ENCODE peak calls at places on chromosome 19, in nine cellular contexts. One of them, this sample, is unnamed.

GRCh38 chr19:50724522-50725217 is 1.5 kb downstream of the CLEC11A start:
- DNase-seq in heart left ventricle: peak; percentile 98
- DNase-seq in endothelial cell of umbilical vein: peak; percentile 100
- DNase-seq in ascending aorta: peak; percentile 85
- DNase-seq in AG04450: peak; percentile 99
- DNase-seq in body of pancreas: peak; percentile 97
- DNase-seq in SK-N-SH: peak; percentile 100
- DNase-seq in brain microvascular endothelial cell: peak; percentile 98
- DNase-seq in coronary artery: peak; percentile 97
- DNase-seq in this sample: peak; percentile 100

GRCh38 chr19:41001243-41001971 is 10.3 kb downstream of the CYP2B6 start:
- DNase-seq in heart left ventricle: no peak
- DNase-seq in endothelial cell of umbilical vein: no peak
- DNase-seq in ascending aorta: no peak
- DNase-seq in AG04450: no peak
- DNase-seq in body of pancreas: no peak
- DNase-seq in SK-N-SH: no peak
- DNase-seq in brain microvascular endothelial cell: no peak
- DNase-seq in coronary artery: no peak
- DNase-seq in this sample: no peak

GRCh38 chr19:53057904-53058579 is 13.5 kb downstream of the ERVV-2 start:
- DNase-seq in heart left ventricle: peak; percentile 64
- DNase-seq in endothelial cell of umbilical vein: no peak
- DNase-seq in ascending aorta: no peak
- DNase-seq in AG04450: no peak
- DNase-seq in body of pancreas: peak; percentile 54
- DNase-seq in SK-N-SH: peak; percentile 72
- DNase-seq in brain microvascular endothelial cell: no peak
- DNase-seq in coronary artery: no peak
- DNase-seq in this sample: peak; percentile 35

GRCh38 chr19:3932931-3933810 is at the start of gene NMRK2:
- DNase-seq in heart left ventricle: peak; percentile 89
- DNase-seq in endothelial cell of umbilical vein: no peak
- DNase-seq in ascending aorta: no peak
- DNase-seq in AG04450: no peak
- DNase-seq in body of pancreas: no peak
- DNase-seq in SK-N-SH: peak; percentile 65
- DNase-seq in brain microvascular endothelial cell: no peak
- DNase-seq in coronary artery: no peak
- DNase-seq in this sample: no peak

GRCh38 chr19:35596366-35596999 is 10.5 kb downstream of the PMIS2 start:
- DNase-seq in heart left ventricle: no peak
- DNase-seq in endothelial cell of umbilical vein: no peak
- DNase-seq in ascending aorta: no peak
- DNase-seq in AG04450: no peak
- DNase-seq in body of pancreas: no peak
- DNase-seq in SK-N-SH: peak; percentile 43
- DNase-seq in brain microvascular endothelial cell: no peak
- DNase-seq in coronary artery: no peak
- DNase-seq in this sample: peak; percentile 39

GRCh38 chr19:44775676-44776240 is 1.9 kb upstream of the CBLC start:
- DNase-seq in heart left ventricle: no peak
- DNase-seq in endothelial cell of umbilical vein: no peak
- DNase-seq in ascending aorta: no peak
- DNase-seq in AG04450: no peak
- DNase-seq in body of pancreas: no peak
- DNase-seq in SK-N-SH: no peak
- DNase-seq in brain microvascular endothelial cell: no peak
- DNase-seq in coronary artery: no peak
- DNase-seq in this sample: no peak

GRCh38 chr19:51607920-51608562 is 22.2 kb downstream of the SIGLEC5 start:
- DNase-seq in heart left ventricle: peak; percentile 72
- DNase-seq in endothelial cell of umbilical vein: peak; percentile 60
- DNase-seq in ascending aorta: peak; percentile 27
- DNase-seq in AG04450: peak; percentile 38
- DNase-seq in body of pancreas: peak; percentile 54
- DNase-seq in SK-N-SH: no peak
- DNase-seq in brain microvascular endothelial cell: peak; percentile 75
- DNase-seq in coronary artery: no peak
- DNase-seq in this sample: peak; percentile 68

GRCh38 chr19:19821366-19822147 is at the start of gene ZNF506:
- DNase-seq in heart left ventricle: peak; percentile 99
- DNase-seq in endothelial cell of umbilical vein: peak; percentile 87
- DNase-seq in ascending aorta: peak; percentile 96
- DNase-seq in AG04450: peak; percentile 91
- DNase-seq in body of pancreas: peak; percentile 100
- DNase-seq in SK-N-SH: peak; percentile 90
- DNase-seq in brain microvascular endothelial cell: peak; percentile 98
- DNase-seq in coronary artery: peak; percentile 98
- DNase-seq in this sample: peak; percentile 89

GRCh38 chr19:16778796-16779411 is 50.3 kb upstream of the SIN3B start:
- DNase-seq in heart left ventricle: peak; percentile 47
- DNase-seq in endothelial cell of umbilical vein: peak; percentile 59
- DNase-seq in ascending aorta: no peak
- DNase-seq in AG04450: peak; percentile 8
- DNase-seq in body of pancreas: peak; percentile 13
- DNase-seq in SK-N-SH: peak; percentile 52
- DNase-seq in brain microvascular endothelial cell: peak; percentile 67
- DNase-seq in coronary artery: no peak
- DNase-seq in this sample: peak; percentile 77

GRCh38 chr19:3835055-3835435 is 33.8 kb downstream of the ZFR2 start:
- DNase-seq in heart left ventricle: no peak
- DNase-seq in endothelial cell of umbilical vein: no peak
- DNase-seq in ascending aorta: no peak
- DNase-seq in AG04450: no peak
- DNase-seq in body of pancreas: no peak
- DNase-seq in SK-N-SH: no peak
- DNase-seq in brain microvascular endothelial cell: no peak
- DNase-seq in coronary artery: no peak
- DNase-seq in this sample: no peak

GRCh38 chr19:13574933-13575332 is 68.7 kb upstream of the CACNA1A start:
- DNase-seq in heart left ventricle: no peak
- DNase-seq in endothelial cell of umbilical vein: no peak
- DNase-seq in ascending aorta: no peak
- DNase-seq in AG04450: no peak
- DNase-seq in body of pancreas: no peak
- DNase-seq in SK-N-SH: peak; percentile 43
- DNase-seq in brain microvascular endothelial cell: no peak
- DNase-seq in coronary artery: no peak
- DNase-seq in this sample: peak; percentile 31

GRCh38 chr19:4515732-4516131 is 2.6 kb downstream of the PLIN4 start:
- DNase-seq in heart left ventricle: no peak
- DNase-seq in endothelial cell of umbilical vein: no peak
- DNase-seq in ascending aorta: no peak
- DNase-seq in AG04450: no peak
- DNase-seq in body of pancreas: no peak
- DNase-seq in SK-N-SH: no peak
- DNase-seq in brain microvascular endothelial cell: no peak
- DNase-seq in coronary artery: no peak
- DNase-seq in this sample: no peak

GRCh38 chr19:41528106-41528505 is 47.9 kb upstream of the CEACAM21 start:
- DNase-seq in heart left ventricle: no peak
- DNase-seq in endothelial cell of umbilical vein: no peak
- DNase-seq in ascending aorta: no peak
- DNase-seq in AG04450: no peak
- DNase-seq in body of pancreas: no peak
- DNase-seq in SK-N-SH: no peak
- DNase-seq in brain microvascular endothelial cell: no peak
- DNase-seq in coronary artery: no peak
- DNase-seq in this sample: no peak

GRCh38 chr19:46571495-46571894 is 29.6 kb upstream of the CALM3 start:
- DNase-seq in heart left ventricle: no peak
- DNase-seq in endothelial cell of umbilical vein: no peak
- DNase-seq in ascending aorta: no peak
- DNase-seq in AG04450: no peak
- DNase-seq in body of pancreas: no peak
- DNase-seq in SK-N-SH: peak; percentile 63
- DNase-seq in brain microvascular endothelial cell: peak; percentile 14
- DNase-seq in coronary artery: no peak
- DNase-seq in this sample: peak; percentile 31

GRCh38 chr19:44863990-44864389 is 17.9 kb downstream of the NECTIN2 start:
- DNase-seq in heart left ventricle: no peak
- DNase-seq in endothelial cell of umbilical vein: no peak
- DNase-seq in ascending aorta: no peak
- DNase-seq in AG04450: no peak
- DNase-seq in body of pancreas: no peak
- DNase-seq in SK-N-SH: no peak
- DNase-seq in brain microvascular endothelial cell: no peak
- DNase-seq in coronary artery: no peak
- DNase-seq in this sample: no peak

GRCh38 chr19:49415102-49415809 is 8.0 kb downstream of the PTH2 start:
- DNase-seq in heart left ventricle: no peak
- DNase-seq in endothelial cell of umbilical vein: no peak
- DNase-seq in ascending aorta: no peak
- DNase-seq in AG04450: no peak
- DNase-seq in body of pancreas: no peak
- DNase-seq in SK-N-SH: no peak
- DNase-seq in brain microvascular endothelial cell: peak; percentile 21
- DNase-seq in coronary artery: no peak
- DNase-seq in this sample: no peak

GRCh38 chr19:23145617-23146415 is 29.0 kb downstream of the ZNF730 start:
- DNase-seq in heart left ventricle: no peak
- DNase-seq in endothelial cell of umbilical vein: no peak
- DNase-seq in ascending aorta: no peak
- DNase-seq in AG04450: no peak
- DNase-seq in body of pancreas: no peak
- DNase-seq in SK-N-SH: no peak
- DNase-seq in brain microvascular endothelial cell: no peak
- DNase-seq in coronary artery: no peak
- DNase-seq in this sample: no peak

DNA sequence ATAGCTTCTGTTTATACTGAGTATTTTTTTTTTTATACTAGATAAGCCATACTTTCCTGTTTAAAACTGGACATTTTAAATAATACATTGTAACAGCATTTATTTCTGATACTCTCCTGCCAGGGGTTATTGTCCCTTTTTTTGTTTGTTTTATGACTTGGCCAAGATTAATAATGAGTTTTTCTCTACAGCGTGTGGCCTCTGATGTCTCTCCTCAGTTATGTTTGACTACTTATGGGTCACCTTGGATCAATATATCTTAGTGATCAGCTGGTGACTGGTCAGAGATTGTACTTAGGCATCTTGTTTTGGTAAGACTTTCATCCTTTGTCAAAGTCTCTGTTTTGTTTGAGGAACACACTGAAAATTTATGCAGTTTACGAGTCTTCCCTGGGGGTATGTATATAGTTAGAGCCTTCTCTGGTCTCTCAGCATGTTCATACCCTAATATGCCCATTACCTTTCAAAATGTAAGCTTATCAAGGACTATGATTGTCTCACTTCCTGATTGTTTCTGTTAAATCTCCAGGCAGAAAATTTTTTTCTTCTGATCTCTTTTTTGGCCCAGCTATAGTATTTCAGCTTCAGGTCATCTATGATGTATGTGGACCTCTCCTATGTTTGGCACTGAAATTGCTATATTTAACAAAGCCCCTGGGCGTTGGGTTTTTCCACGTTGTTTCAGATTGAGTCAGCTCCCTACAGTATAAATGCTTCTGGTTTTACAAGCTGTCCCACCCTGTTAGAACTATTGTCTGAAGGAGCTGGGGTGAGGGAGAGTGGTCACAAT is 87.9 kb downstream of the URI1 start:
- DNase-seq in heart left ventricle: no peak
- DNase-seq in endothelial cell of umbilical vein: peak; percentile 39
- DNase-seq in ascending aorta: no peak
- DNase-seq in AG04450: no peak
- DNase-seq in body of pancreas: no peak
- DNase-seq in SK-N-SH: no peak
- DNase-seq in brain microvascular endothelial cell: peak; percentile 73
- DNase-seq in coronary artery: no peak
- DNase-seq in this sample: peak; percentile 32
- H3K27ac ChIP-seq in heart left ventricle: no peak overlapping the region
- H3K27ac ChIP-seq in endothelial cell of umbilical vein: no peak overlapping the region
- H3K27ac ChIP-seq in ascending aorta: no peak overlapping the region
- H3K27ac ChIP-seq in AG04450: no peak overlapping the region
- H3K27ac ChIP-seq in body of pancreas: no peak overlapping the region
- H3K27ac ChIP-seq in SK-N-SH: no peak overlapping the region
- H3K27ac ChIP-seq in brain microvascular endothelial cell: peak overlapping the region; percentile 76
- H3K27ac ChIP-seq in coronary artery: no peak overlapping the region
- H3K27ac ChIP-seq in this sample: no peak overlapping the region

DNA sequence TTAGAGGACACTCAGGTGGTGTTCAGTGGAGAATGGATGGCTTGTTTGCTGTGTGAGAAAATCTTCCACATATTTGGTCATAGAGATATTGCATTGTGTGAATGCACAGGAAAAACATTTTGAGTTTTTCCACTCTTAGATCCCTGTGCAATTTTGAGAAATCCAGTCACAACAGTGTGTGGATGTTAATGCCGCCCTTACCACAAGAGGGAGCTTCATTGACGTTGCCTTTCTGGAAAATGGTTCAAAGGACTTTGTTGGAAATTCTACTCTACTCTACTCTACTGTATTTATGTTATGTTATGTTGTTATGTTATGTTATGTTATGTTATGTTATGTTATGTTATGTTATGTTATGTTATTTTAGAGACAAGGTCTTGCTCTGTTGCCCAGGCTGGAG is 13.4 kb downstream of the ZNF20 start:
- DNase-seq in heart left ventricle: no peak
- DNase-seq in endothelial cell of umbilical vein: no peak
- DNase-seq in ascending aorta: no peak
- DNase-seq in AG04450: no peak
- DNase-seq in body of pancreas: peak; percentile 17
- DNase-seq in SK-N-SH: peak; percentile 45
- DNase-seq in brain microvascular endothelial cell: peak; percentile 13
- DNase-seq in coronary artery: no peak
- DNase-seq in this sample: no peak
- TF ChIP-seq CTCF in heart left ventricle: peak; percentile 55
- TF ChIP-seq CTCF in endothelial cell of umbilical vein: peak; percentile 15
- TF ChIP-seq CTCF in ascending aorta: no peak
- TF ChIP-seq CTCF in AG04450: peak; percentile 38
- TF ChIP-seq CTCF in body of pancreas: peak; percentile 56
- TF ChIP-seq CTCF in SK-N-SH: peak; percentile 56
- TF ChIP-seq CTCF in brain microvascular endothelial cell: peak; percentile 50
- TF ChIP-seq CTCF in coronary artery: peak; percentile 21
- TF ChIP-seq CTCF in this sample: peak; percentile 44

DNA sequence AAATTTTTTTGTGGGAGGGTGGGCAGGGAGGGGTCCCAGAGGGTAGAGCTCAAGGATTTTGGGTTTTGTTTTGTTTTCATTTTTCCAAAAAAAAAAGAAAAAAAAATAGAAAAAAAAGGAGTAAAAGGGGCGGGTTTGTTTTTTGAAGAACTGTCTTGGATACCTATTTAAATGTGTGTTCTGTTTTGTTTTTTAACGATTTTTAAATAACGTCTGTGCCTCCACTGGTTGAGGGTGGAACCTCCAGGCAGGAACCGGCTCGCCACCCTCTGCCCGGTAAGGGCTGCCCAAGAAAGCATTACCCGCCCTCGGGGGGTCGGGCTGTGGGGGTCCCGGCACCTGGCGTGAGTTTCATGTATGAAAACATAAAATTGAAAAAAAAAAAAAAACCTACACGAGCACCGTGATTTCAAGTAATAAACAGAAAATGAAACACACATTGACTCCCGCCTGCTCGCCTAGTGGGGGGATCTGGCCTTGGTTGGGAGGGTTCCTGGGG is 10.4 kb downstream of the MIDN start:
- DNase-seq in heart left ventricle: no peak
- DNase-seq in endothelial cell of umbilical vein: no peak
- DNase-seq in ascending aorta: no peak
- DNase-seq in AG04450: no peak
- DNase-seq in body of pancreas: no peak
- DNase-seq in SK-N-SH: no peak
- DNase-seq in brain microvascular endothelial cell: no peak
- DNase-seq in coronary artery: no peak
- DNase-seq in this sample: no peak
- H3K27ac ChIP-seq in heart left ventricle: peak overlapping the region; percentile 95
- H3K27ac ChIP-seq in endothelial cell of umbilical vein: peak overlapping the region; percentile 61
- H3K27ac ChIP-seq in ascending aorta: peak overlapping the region; percentile 83
- H3K27ac ChIP-seq in AG04450: peak overlapping the region; percentile 77
- H3K27ac ChIP-seq in body of pancreas: peak overlapping the region; percentile 98
- H3K27ac ChIP-seq in SK-N-SH: peak overlapping the region; percentile 83
- H3K27ac ChIP-seq in brain microvascular endothelial cell: peak overlapping the region; percentile 5
- H3K27ac ChIP-seq in coronary artery: peak overlapping the region; percentile 99
- H3K27ac ChIP-seq in this sample: peak overlapping the region; percentile 100

GRCh38 chr19:30209617-30210600 is 162.3 kb upstream of the ZNF536 start:
- DNase-seq in heart left ventricle: no peak
- DNase-seq in endothelial cell of umbilical vein: no peak
- DNase-seq in ascending aorta: no peak
- DNase-seq in AG04450: no peak
- DNase-seq in body of pancreas: no peak
- DNase-seq in SK-N-SH: peak; percentile 39
- DNase-seq in brain microvascular endothelial cell: no peak
- DNase-seq in coronary artery: peak; percentile 36
- DNase-seq in this sample: no peak
- TF ChIP-seq CTCF in heart left ventricle: no peak
- TF ChIP-seq CTCF in endothelial cell of umbilical vein: no peak
- TF ChIP-seq CTCF in ascending aorta: no peak
- TF ChIP-seq CTCF in AG04450: no peak
- TF ChIP-seq CTCF in body of pancreas: no peak
- TF ChIP-seq CTCF in SK-N-SH: no peak
- TF ChIP-seq CTCF in brain microvascular endothelial cell: no peak
- TF ChIP-seq CTCF in coronary artery: no peak
- TF ChIP-seq CTCF in this sample: no peak